ENCODE peak calls at places on chromosome 3, in eight cellular contexts. One of them, this sample, is unnamed.

GRCh38 chr3:71061581-71061980 is 521.9 kb downstream of the FOXP1 start:
- DNase-seq in coronary artery: no peak
- DNase-seq in adrenal gland: no peak
- DNase-seq in right lobe of liver: no peak
- DNase-seq in uterus: no peak
- DNase-seq in mucosa of descending colon: no peak
- DNase-seq in Peyer's patch: no peak
- DNase-seq in OCI-LY7: no peak
- DNase-seq in this sample: no peak

GRCh38 chr3:29373016-29373690 is 92.3 kb downstream of the RBMS3 start:
- DNase-seq in coronary artery: no peak
- DNase-seq in adrenal gland: no peak
- DNase-seq in right lobe of liver: no peak
- DNase-seq in uterus: no peak
- DNase-seq in mucosa of descending colon: no peak
- DNase-seq in Peyer's patch: no peak
- DNase-seq in OCI-LY7: no peak
- DNase-seq in this sample: no peak

GRCh38 chr3:142645236-142645793 is 49.1 kb downstream of the PLS1 start:
- DNase-seq in coronary artery: no peak
- DNase-seq in adrenal gland: no peak
- DNase-seq in right lobe of liver: no peak
- DNase-seq in uterus: no peak
- DNase-seq in mucosa of descending colon: no peak
- DNase-seq in Peyer's patch: no peak
- DNase-seq in OCI-LY7: no peak
- DNase-seq in this sample: no peak

GRCh38 chr3:81277853-81278252 is 483.6 kb downstream of the GBE1 start:
- DNase-seq in coronary artery: no peak
- DNase-seq in adrenal gland: no peak
- DNase-seq in right lobe of liver: no peak
- DNase-seq in uterus: no peak
- DNase-seq in mucosa of descending colon: no peak
- DNase-seq in Peyer's patch: no peak
- DNase-seq in OCI-LY7: no peak
- DNase-seq in this sample: no peak

GRCh38 chr3:58626841-58627579 is 39.6 kb downstream of the FAM3D start:
- DNase-seq in coronary artery: no peak
- DNase-seq in adrenal gland: no peak
- DNase-seq in right lobe of liver: peak; percentile 63
- DNase-seq in uterus: no peak
- DNase-seq in mucosa of descending colon: no peak
- DNase-seq in Peyer's patch: no peak
- DNase-seq in OCI-LY7: no peak
- DNase-seq in this sample: no peak

GRCh38 chr3:132519914-132520313 is 77.2 kb upstream of the ACKR4 start:
- DNase-seq in coronary artery: no peak
- DNase-seq in adrenal gland: no peak
- DNase-seq in right lobe of liver: no peak
- DNase-seq in uterus: no peak
- DNase-seq in mucosa of descending colon: no peak
- DNase-seq in Peyer's patch: no peak
- DNase-seq in OCI-LY7: no peak
- DNase-seq in this sample: no peak

GRCh38 chr3:57079221-57079831 is 18.9 kb downstream of the SPATA12 start:
- DNase-seq in coronary artery: no peak
- DNase-seq in adrenal gland: peak; percentile 62
- DNase-seq in right lobe of liver: no peak
- DNase-seq in uterus: peak; percentile 51
- DNase-seq in mucosa of descending colon: peak; percentile 73
- DNase-seq in Peyer's patch: no peak
- DNase-seq in OCI-LY7: peak; percentile 64
- DNase-seq in this sample: no peak

GRCh38 chr3:16849240-16849639 is 35.5 kb upstream of the PLCL2 start:
- DNase-seq in coronary artery: no peak
- DNase-seq in adrenal gland: peak; percentile 75
- DNase-seq in right lobe of liver: peak; percentile 57
- DNase-seq in uterus: peak; percentile 34
- DNase-seq in mucosa of descending colon: peak; percentile 71
- DNase-seq in Peyer's patch: peak; percentile 79
- DNase-seq in OCI-LY7: peak; percentile 57
- DNase-seq in this sample: no peak

GRCh38 chr3:116417151-116417550 is 28.1 kb downstream of the LSAMP start:
- DNase-seq in coronary artery: no peak
- DNase-seq in adrenal gland: no peak
- DNase-seq in right lobe of liver: no peak
- DNase-seq in uterus: no peak
- DNase-seq in mucosa of descending colon: no peak
- DNase-seq in Peyer's patch: no peak
- DNase-seq in OCI-LY7: no peak
- DNase-seq in this sample: no peak

GRCh38 chr3:177561769-177562360 is 364.6 kb upstream of the TBL1XR1 start:
- DNase-seq in coronary artery: no peak
- DNase-seq in adrenal gland: no peak
- DNase-seq in right lobe of liver: no peak
- DNase-seq in uterus: no peak
- DNase-seq in mucosa of descending colon: no peak
- DNase-seq in Peyer's patch: no peak
- DNase-seq in OCI-LY7: no peak
- DNase-seq in this sample: no peak

GRCh38 chr3:140753865-140754754 is 76.2 kb downstream of the TRIM42 start:
- DNase-seq in coronary artery: no peak
- DNase-seq in adrenal gland: no peak
- DNase-seq in right lobe of liver: no peak
- DNase-seq in uterus: no peak
- DNase-seq in mucosa of descending colon: no peak
- DNase-seq in Peyer's patch: no peak
- DNase-seq in OCI-LY7: peak; percentile 73
- DNase-seq in this sample: no peak

GRCh38 chr3:46901591-46902187 is 24.2 kb downstream of the PTH1R start:
- DNase-seq in coronary artery: no peak
- DNase-seq in adrenal gland: peak; percentile 4
- DNase-seq in right lobe of liver: no peak
- DNase-seq in uterus: peak; percentile 11
- DNase-seq in mucosa of descending colon: no peak
- DNase-seq in Peyer's patch: no peak
- DNase-seq in OCI-LY7: no peak
- DNase-seq in this sample: peak; percentile 49

GRCh38 chr3:49022751-49023171 is 840 bp downstream of the NDUFAF3 start:
- DNase-seq in coronary artery: no peak
- DNase-seq in adrenal gland: no peak
- DNase-seq in right lobe of liver: peak; percentile 48
- DNase-seq in uterus: no peak
- DNase-seq in mucosa of descending colon: peak; percentile 47
- DNase-seq in Peyer's patch: no peak
- DNase-seq in OCI-LY7: peak; percentile 59
- DNase-seq in this sample: no peak

GRCh38 chr3:133827684-133828083 is 22.1 kb downstream of the SRPRB start:
- DNase-seq in coronary artery: no peak
- DNase-seq in adrenal gland: no peak
- DNase-seq in right lobe of liver: no peak
- DNase-seq in uterus: no peak
- DNase-seq in mucosa of descending colon: no peak
- DNase-seq in Peyer's patch: no peak
- DNase-seq in OCI-LY7: no peak
- DNase-seq in this sample: no peak

GRCh38 chr3:61771976-61772375 is 210.6 kb downstream of the PTPRG start:
- DNase-seq in coronary artery: no peak
- DNase-seq in adrenal gland: peak; percentile 18
- DNase-seq in right lobe of liver: no peak
- DNase-seq in uterus: no peak
- DNase-seq in mucosa of descending colon: no peak
- DNase-seq in Peyer's patch: no peak
- DNase-seq in OCI-LY7: no peak
- DNase-seq in this sample: no peak

GRCh38 chr3:20078194-20078709 is 38.0 kb downstream of the KAT2B start:
- DNase-seq in coronary artery: no peak
- DNase-seq in adrenal gland: no peak
- DNase-seq in right lobe of liver: no peak
- DNase-seq in uterus: no peak
- DNase-seq in mucosa of descending colon: no peak
- DNase-seq in Peyer's patch: no peak
- DNase-seq in OCI-LY7: no peak
- DNase-seq in this sample: no peak

GRCh38 chr3:38454179-38454883 is 641 bp downstream of the ACVR2B start:
- DNase-seq in coronary artery: no peak
- DNase-seq in adrenal gland: peak; percentile 53
- DNase-seq in right lobe of liver: peak; percentile 67
- DNase-seq in uterus: peak; percentile 38
- DNase-seq in mucosa of descending colon: peak; percentile 81
- DNase-seq in Peyer's patch: no peak
- DNase-seq in OCI-LY7: peak; percentile 32
- DNase-seq in this sample: no peak

GRCh38 chr3:131386429-131386926 is 4.9 kb downstream of the NUDT16 start:
- DNase-seq in coronary artery: no peak
- DNase-seq in adrenal gland: peak; percentile 55
- DNase-seq in right lobe of liver: peak; percentile 72
- DNase-seq in uterus: no peak
- DNase-seq in mucosa of descending colon: peak; percentile 77
- DNase-seq in Peyer's patch: no peak
- DNase-seq in OCI-LY7: no peak
- DNase-seq in this sample: no peak

GRCh38 chr3:107235193-107235922 is 141.9 kb upstream of the CCDC54 start:
- DNase-seq in coronary artery: no peak
- DNase-seq in adrenal gland: peak; percentile 17
- DNase-seq in right lobe of liver: no peak
- DNase-seq in uterus: no peak
- DNase-seq in mucosa of descending colon: no peak
- DNase-seq in Peyer's patch: no peak
- DNase-seq in OCI-LY7: no peak
- DNase-seq in this sample: no peak

GRCh38 chr3:2354702-2355101 is 256.0 kb downstream of the CNTN4 start:
- DNase-seq in coronary artery: no peak
- DNase-seq in adrenal gland: no peak
- DNase-seq in right lobe of liver: no peak
- DNase-seq in uterus: no peak
- DNase-seq in mucosa of descending colon: no peak
- DNase-seq in Peyer's patch: no peak
- DNase-seq in OCI-LY7: no peak
- DNase-seq in this sample: no peak

GRCh38 chr3:122902326-122902725 is 107.5 kb downstream of the SLC49A4 start:
- DNase-seq in coronary artery: no peak
- DNase-seq in adrenal gland: no peak
- DNase-seq in right lobe of liver: no peak
- DNase-seq in uterus: no peak
- DNase-seq in mucosa of descending colon: no peak
- DNase-seq in Peyer's patch: no peak
- DNase-seq in OCI-LY7: no peak
- DNase-seq in this sample: no peak

GRCh38 chr3:63661242-63661641 is 8.8 kb downstream of the SNTN start:
- DNase-seq in coronary artery: no peak
- DNase-seq in adrenal gland: no peak
- DNase-seq in right lobe of liver: no peak
- DNase-seq in uterus: no peak
- DNase-seq in mucosa of descending colon: no peak
- DNase-seq in Peyer's patch: no peak
- DNase-seq in OCI-LY7: peak; percentile 8
- DNase-seq in this sample: no peak
- TF ChIP-seq CTCF in coronary artery: no peak
- TF ChIP-seq CTCF in adrenal gland: no peak
- TF ChIP-seq CTCF in right lobe of liver: no peak
- TF ChIP-seq CTCF in uterus: no peak
- TF ChIP-seq CTCF in mucosa of descending colon: no peak
- TF ChIP-seq CTCF in Peyer's patch: no peak
- TF ChIP-seq CTCF in OCI-LY7: peak; percentile 56
- TF ChIP-seq CTCF in this sample: peak; percentile 9

GRCh38 chr3:138433892-138434275 is 532 bp upstream of the ESYT3 start:
- DNase-seq in coronary artery: no peak
- DNase-seq in adrenal gland: no peak
- DNase-seq in right lobe of liver: no peak
- DNase-seq in uterus: no peak
- DNase-seq in mucosa of descending colon: no peak
- DNase-seq in Peyer's patch: no peak
- DNase-seq in OCI-LY7: no peak
- DNase-seq in this sample: no peak

GRCh38 chr3:138434875-138435772 is 708 bp downstream of the ESYT3 start:
- DNase-seq in coronary artery: no peak
- DNase-seq in adrenal gland: no peak
- DNase-seq in right lobe of liver: no peak
- DNase-seq in uterus: no peak
- DNase-seq in mucosa of descending colon: peak; percentile 34
- DNase-seq in Peyer's patch: no peak
- DNase-seq in OCI-LY7: no peak
- DNase-seq in this sample: no peak

GRCh38 chr3:138434276-138434874 is at the start of gene ESYT3:
- DNase-seq in coronary artery: peak; percentile 81
- DNase-seq in adrenal gland: peak; percentile 55
- DNase-seq in right lobe of liver: peak; percentile 85
- DNase-seq in uterus: peak; percentile 60
- DNase-seq in mucosa of descending colon: peak; percentile 85
- DNase-seq in Peyer's patch: no peak
- DNase-seq in OCI-LY7: no peak
- DNase-seq in this sample: peak; percentile 85

GRCh38 chr3:138437281-138437680 is 2.9 kb downstream of the ESYT3 start:
- DNase-seq in coronary artery: no peak
- DNase-seq in adrenal gland: no peak
- DNase-seq in right lobe of liver: no peak
- DNase-seq in uterus: no peak
- DNase-seq in mucosa of descending colon: no peak
- DNase-seq in Peyer's patch: no peak
- DNase-seq in OCI-LY7: no peak
- DNase-seq in this sample: no peak

DNA sequence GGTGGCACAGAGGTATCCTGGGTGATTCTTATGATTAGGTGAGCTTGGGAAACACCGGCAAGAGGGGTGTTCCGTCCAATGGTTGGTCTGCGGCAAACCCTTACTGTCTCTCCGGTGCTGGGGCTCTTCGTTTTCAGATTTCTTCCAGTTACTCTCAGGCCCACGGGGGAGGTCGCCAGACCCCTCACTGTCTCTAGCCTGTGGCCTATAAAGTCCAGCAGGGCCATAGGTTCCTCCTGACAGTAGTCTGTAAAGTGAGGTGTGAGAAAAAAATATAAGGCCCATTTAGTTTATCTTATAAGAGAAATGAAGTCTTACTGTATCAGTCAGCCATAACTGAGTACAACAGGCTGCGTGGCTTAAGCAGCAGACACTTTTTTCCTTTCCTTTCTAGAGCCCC is 1.4 kb downstream of the ESYT3 start:
- DNase-seq in coronary artery: no peak
- DNase-seq in adrenal gland: no peak
- DNase-seq in right lobe of liver: no peak
- DNase-seq in uterus: no peak
- DNase-seq in mucosa of descending colon: no peak
- DNase-seq in Peyer's patch: no peak
- DNase-seq in OCI-LY7: no peak
- DNase-seq in this sample: no peak
- H3K4me3 ChIP-seq in coronary artery: peak overlapping the region; percentile 74
- H3K4me3 ChIP-seq in adrenal gland: no peak overlapping the region
- H3K4me3 ChIP-seq in right lobe of liver: no peak overlapping the region
- H3K4me3 ChIP-seq in uterus: no peak overlapping the region
- H3K4me3 ChIP-seq in mucosa of descending colon: no peak overlapping the region
- H3K4me3 ChIP-seq in Peyer's patch: no peak overlapping the region
- H3K4me3 ChIP-seq in OCI-LY7: no peak overlapping the region
- H3K4me3 ChIP-seq in this sample: no peak overlapping the region

GRCh38 chr3:10804183-10804648 is 11.8 kb upstream of the SLC6A11 start:
- DNase-seq in coronary artery: no peak
- DNase-seq in adrenal gland: no peak
- DNase-seq in right lobe of liver: no peak
- DNase-seq in uterus: no peak
- DNase-seq in mucosa of descending colon: no peak
- DNase-seq in Peyer's patch: no peak
- DNase-seq in OCI-LY7: no peak
- DNase-seq in this sample: peak; percentile 72
- TF ChIP-seq CTCF in coronary artery: no peak
- TF ChIP-seq CTCF in adrenal gland: no peak
- TF ChIP-seq CTCF in right lobe of liver: no peak
- TF ChIP-seq CTCF in uterus: no peak
- TF ChIP-seq CTCF in mucosa of descending colon: no peak
- TF ChIP-seq CTCF in Peyer's patch: no peak
- TF ChIP-seq CTCF in OCI-LY7: no peak
- TF ChIP-seq CTCF in this sample: peak; percentile 22

GRCh38 chr3:187305881-187306280 is 14.3 kb upstream of the MASP1 start:
- DNase-seq in coronary artery: no peak
- DNase-seq in adrenal gland: no peak
- DNase-seq in right lobe of liver: no peak
- DNase-seq in uterus: peak; percentile 66
- DNase-seq in mucosa of descending colon: no peak
- DNase-seq in Peyer's patch: no peak
- DNase-seq in OCI-LY7: no peak
- DNase-seq in this sample: no peak
- H3K4me3 ChIP-seq in coronary artery: no peak overlapping the region
- H3K4me3 ChIP-seq in adrenal gland: no peak overlapping the region
- H3K4me3 ChIP-seq in right lobe of liver: no peak overlapping the region
- H3K4me3 ChIP-seq in uterus: no peak overlapping the region
- H3K4me3 ChIP-seq in mucosa of descending colon: no peak overlapping the region
- H3K4me3 ChIP-seq in Peyer's patch: no peak overlapping the region
- H3K4me3 ChIP-seq in OCI-LY7: no peak overlapping the region
- H3K4me3 ChIP-seq in this sample: no peak overlapping the region

This sample was measured in RWPE2.